ENCODE peak calls at places on chromosomes 3 and 15, in six cellular contexts. O, S, D, G, F and J are unnamed samples.

GRCh38 chr15:96406701-96407100 is 76.2 kb downstream of the NR2F2 start:
- DNase-seq in O (no peak), S (no peak), D (no peak), G (no peak), F (no peak), J (no peak)

GRCh38 chr15:60535743-60536142 is 56.8 kb upstream of the ICE2 start:
- DNase-seq in O (no peak), S (no peak), D (no peak), G (no peak), F (no peak), J (no peak)

GRCh38 chr3:46504780-46505179 is 7.0 kb downstream of the RTP3 start:
- DNase-seq in O (no peak), S (no peak), D (no peak), G (no peak), F (no peak), J (no peak)

GRCh38 chr3:73508330-73508954 is 116.3 kb downstream of the PDZRN3 start:
- DNase-seq in O (peak), S (no peak), D (peak), G (peak), F (no peak), J (peak)

GRCh38 chr15:51403072-51403878 is 61.8 kb downstream of the GLDN start:
- DNase-seq in O (peak), S (no peak), D (no peak), G (no peak), F (no peak), J (peak)

GRCh38 chr3:177473184-177473583 is 275.9 kb upstream of the TBL1XR1 start:
- DNase-seq in O (no peak), S (no peak), D (no peak), G (no peak), F (peak), J (no peak)

GRCh38 chr3:197486861-197487260 is 68.9 kb downstream of the BDH1 start:
- DNase-seq in O (no peak), S (no peak), D (no peak), G (no peak), F (no peak), J (no peak)

GRCh38 chr3:197029511-197030167 is at the start of gene MELTF:
- DNase-seq in O (peak), S (no peak), D (peak), G (no peak), F (peak), J (no peak)

GRCh38 chr15:88613074-88613944 is 7.8 kb upstream of the AEN start:
- DNase-seq in O (no peak), S (no peak), D (no peak), G (no peak), F (no peak), J (no peak)

GRCh38 chr3:174125267-174125844 is 727.8 kb downstream of the NLGN1 start:
- DNase-seq in O (peak), S (no peak), D (no peak), G (peak), F (peak), J (peak)

GRCh38 chr3:9646800-9647152 is 2.5 kb upstream of the MTMR14 start:
- DNase-seq in O (no peak), S (no peak), D (no peak), G (no peak), F (no peak), J (no peak)

GRCh38 chr15:64144565-64145281 is 6.8 kb upstream of the SNX22 start:
- DNase-seq in O (no peak), S (no peak), D (no peak), G (no peak), F (no peak), J (no peak)